ENCODE peak calls at places on chromosomes 1 and 21, in ten cellular contexts. One of them, this sample, is unnamed.

GRCh38 chr1:196462101-196462500 is 146.1 kb downstream of the KCNT2 start:
- DNase-seq in CD8-positive, alpha-beta T cell: no peak
- DNase-seq in AML-193: no peak
- DNase-seq in activated CD4-positive, alpha-beta memory T cell treated with anti-CD3 and anti-CD28 coated beads, Interleukin-2, amount 10 ng/mL, durations not matched to agents 7 days and 5 days: no peak
- DNase-seq in activated T-cell treated with anti-CD3 and anti-CD28 coated beads for 1 hour: no peak
- DNase-seq in tibial nerve: no peak
- DNase-seq in T-helper 2 cell: no peak
- DNase-seq in foreskin fibroblast: peak; percentile 35
- DNase-seq in pulmonary artery endothelial cell: no peak
- DNase-seq in activated CD8-positive, alpha-beta memory T cell treated with anti-CD3 and anti-CD28 coated beads, Interleukin-2, amount 10 ng/mL, durations not matched to agents 7 days and 5 days: no peak
- DNase-seq in this sample: no peak

GRCh38 chr1:100735244-100735643 is 15.7 kb downstream of the VCAM1 start:
- DNase-seq in activated T-cell treated with anti-CD3 and anti-CD28 coated beads for 1 hour: no peak
- DNase-seq in activated CD4-positive, alpha-beta memory T cell treated with anti-CD3 and anti-CD28 coated beads, Interleukin-2, amount 10 ng/mL, durations not matched to agents 7 days and 5 days: no peak
- DNase-seq in tibial nerve: no peak
- DNase-seq in activated CD8-positive, alpha-beta memory T cell treated with anti-CD3 and anti-CD28 coated beads, Interleukin-2, amount 10 ng/mL, durations not matched to agents 7 days and 5 days: no peak
- DNase-seq in pulmonary artery endothelial cell: no peak
- DNase-seq in T-helper 2 cell: no peak
- DNase-seq in CD8-positive, alpha-beta T cell: no peak
- DNase-seq in foreskin fibroblast: no peak
- DNase-seq in AML-193: no peak
- DNase-seq in this sample: no peak

GRCh38 chr1:22654692-22655091 is 1.7 kb downstream of the C1QB start:
- DNase-seq in activated CD8-positive, alpha-beta memory T cell treated with anti-CD3 and anti-CD28 coated beads, Interleukin-2, amount 10 ng/mL, durations not matched to agents 7 days and 5 days: no peak
- DNase-seq in AML-193: no peak
- DNase-seq in tibial nerve: no peak
- DNase-seq in pulmonary artery endothelial cell: no peak
- DNase-seq in T-helper 2 cell: no peak
- DNase-seq in foreskin fibroblast: no peak
- DNase-seq in activated T-cell treated with anti-CD3 and anti-CD28 coated beads for 1 hour: no peak
- DNase-seq in CD8-positive, alpha-beta T cell: no peak
- DNase-seq in activated CD4-positive, alpha-beta memory T cell treated with anti-CD3 and anti-CD28 coated beads, Interleukin-2, amount 10 ng/mL, durations not matched to agents 7 days and 5 days: no peak
- DNase-seq in this sample: no peak

GRCh38 chr1:54547601-54548388 is at the start of gene ACOT11:
- DNase-seq in pulmonary artery endothelial cell: no peak
- DNase-seq in foreskin fibroblast: peak; percentile 81
- DNase-seq in T-helper 2 cell: no peak
- DNase-seq in activated T-cell treated with anti-CD3 and anti-CD28 coated beads for 1 hour: no peak
- DNase-seq in CD8-positive, alpha-beta T cell: no peak
- DNase-seq in AML-193: peak; percentile 60
- DNase-seq in tibial nerve: peak; percentile 64
- DNase-seq in activated CD4-positive, alpha-beta memory T cell treated with anti-CD3 and anti-CD28 coated beads, Interleukin-2, amount 10 ng/mL, durations not matched to agents 7 days and 5 days: no peak
- DNase-seq in activated CD8-positive, alpha-beta memory T cell treated with anti-CD3 and anti-CD28 coated beads, Interleukin-2, amount 10 ng/mL, durations not matched to agents 7 days and 5 days: no peak
- DNase-seq in this sample: no peak

GRCh38 chr1:234844479-234845031 is 234.6 kb upstream of the IRF2BP2 start:
- DNase-seq in pulmonary artery endothelial cell: peak; percentile 87
- DNase-seq in CD8-positive, alpha-beta T cell: no peak
- DNase-seq in activated CD4-positive, alpha-beta memory T cell treated with anti-CD3 and anti-CD28 coated beads, Interleukin-2, amount 10 ng/mL, durations not matched to agents 7 days and 5 days: peak; percentile 30
- DNase-seq in foreskin fibroblast: no peak
- DNase-seq in activated T-cell treated with anti-CD3 and anti-CD28 coated beads for 1 hour: no peak
- DNase-seq in AML-193: peak; percentile 32
- DNase-seq in T-helper 2 cell: no peak
- DNase-seq in activated CD8-positive, alpha-beta memory T cell treated with anti-CD3 and anti-CD28 coated beads, Interleukin-2, amount 10 ng/mL, durations not matched to agents 7 days and 5 days: no peak
- DNase-seq in tibial nerve: no peak
- DNase-seq in this sample: no peak

GRCh38 chr1:85344256-85344694 is 67.8 kb upstream of the BCL10 start:
- DNase-seq in activated T-cell treated with anti-CD3 and anti-CD28 coated beads for 1 hour: no peak
- DNase-seq in tibial nerve: no peak
- DNase-seq in pulmonary artery endothelial cell: no peak
- DNase-seq in activated CD8-positive, alpha-beta memory T cell treated with anti-CD3 and anti-CD28 coated beads, Interleukin-2, amount 10 ng/mL, durations not matched to agents 7 days and 5 days: no peak
- DNase-seq in T-helper 2 cell: no peak
- DNase-seq in AML-193: peak; percentile 6
- DNase-seq in activated CD4-positive, alpha-beta memory T cell treated with anti-CD3 and anti-CD28 coated beads, Interleukin-2, amount 10 ng/mL, durations not matched to agents 7 days and 5 days: no peak
- DNase-seq in foreskin fibroblast: peak; percentile 47
- DNase-seq in CD8-positive, alpha-beta T cell: no peak
- DNase-seq in this sample: no peak

GRCh38 chr1:111739984-111740765 is 980 bp upstream of the INKA2 start:
- DNase-seq in foreskin fibroblast: peak; percentile 73
- DNase-seq in pulmonary artery endothelial cell: peak; percentile 40
- DNase-seq in tibial nerve: no peak
- DNase-seq in AML-193: no peak
- DNase-seq in CD8-positive, alpha-beta T cell: no peak
- DNase-seq in activated CD8-positive, alpha-beta memory T cell treated with anti-CD3 and anti-CD28 coated beads, Interleukin-2, amount 10 ng/mL, durations not matched to agents 7 days and 5 days: no peak
- DNase-seq in activated CD4-positive, alpha-beta memory T cell treated with anti-CD3 and anti-CD28 coated beads, Interleukin-2, amount 10 ng/mL, durations not matched to agents 7 days and 5 days: no peak
- DNase-seq in T-helper 2 cell: no peak
- DNase-seq in activated T-cell treated with anti-CD3 and anti-CD28 coated beads for 1 hour: no peak
- DNase-seq in this sample: no peak

GRCh38 chr1:93081716-93082115 is 2.6 kb downstream of the MTF2 start:
- DNase-seq in CD8-positive, alpha-beta T cell: no peak
- DNase-seq in AML-193: peak; percentile 65
- DNase-seq in tibial nerve: no peak
- DNase-seq in T-helper 2 cell: no peak
- DNase-seq in activated CD8-positive, alpha-beta memory T cell treated with anti-CD3 and anti-CD28 coated beads, Interleukin-2, amount 10 ng/mL, durations not matched to agents 7 days and 5 days: no peak
- DNase-seq in activated T-cell treated with anti-CD3 and anti-CD28 coated beads for 1 hour: no peak
- DNase-seq in pulmonary artery endothelial cell: peak; percentile 63
- DNase-seq in foreskin fibroblast: peak; percentile 55
- DNase-seq in activated CD4-positive, alpha-beta memory T cell treated with anti-CD3 and anti-CD28 coated beads, Interleukin-2, amount 10 ng/mL, durations not matched to agents 7 days and 5 days: no peak
- DNase-seq in this sample: no peak

GRCh38 chr1:53319296-53320101 is 8.4 kb downstream of the LRP8 start:
- DNase-seq in activated CD4-positive, alpha-beta memory T cell treated with anti-CD3 and anti-CD28 coated beads, Interleukin-2, amount 10 ng/mL, durations not matched to agents 7 days and 5 days: no peak
- DNase-seq in T-helper 2 cell: no peak
- DNase-seq in activated CD8-positive, alpha-beta memory T cell treated with anti-CD3 and anti-CD28 coated beads, Interleukin-2, amount 10 ng/mL, durations not matched to agents 7 days and 5 days: no peak
- DNase-seq in CD8-positive, alpha-beta T cell: no peak
- DNase-seq in activated T-cell treated with anti-CD3 and anti-CD28 coated beads for 1 hour: no peak
- DNase-seq in foreskin fibroblast: no peak
- DNase-seq in pulmonary artery endothelial cell: no peak
- DNase-seq in AML-193: no peak
- DNase-seq in tibial nerve: no peak
- DNase-seq in this sample: no peak

GRCh38 chr1:171286032-171286705 is 27.8 kb upstream of the FMO4 start:
- DNase-seq in T-helper 2 cell: no peak
- DNase-seq in activated CD8-positive, alpha-beta memory T cell treated with anti-CD3 and anti-CD28 coated beads, Interleukin-2, amount 10 ng/mL, durations not matched to agents 7 days and 5 days: no peak
- DNase-seq in CD8-positive, alpha-beta T cell: no peak
- DNase-seq in activated T-cell treated with anti-CD3 and anti-CD28 coated beads for 1 hour: no peak
- DNase-seq in foreskin fibroblast: no peak
- DNase-seq in AML-193: peak; percentile 71
- DNase-seq in pulmonary artery endothelial cell: no peak
- DNase-seq in activated CD4-positive, alpha-beta memory T cell treated with anti-CD3 and anti-CD28 coated beads, Interleukin-2, amount 10 ng/mL, durations not matched to agents 7 days and 5 days: no peak
- DNase-seq in tibial nerve: no peak
- DNase-seq in this sample: no peak

GRCh38 chr1:60697204-60697994 is 385.0 kb upstream of the NFIA start:
- DNase-seq in activated T-cell treated with anti-CD3 and anti-CD28 coated beads for 1 hour: no peak
- DNase-seq in foreskin fibroblast: no peak
- DNase-seq in activated CD4-positive, alpha-beta memory T cell treated with anti-CD3 and anti-CD28 coated beads, Interleukin-2, amount 10 ng/mL, durations not matched to agents 7 days and 5 days: no peak
- DNase-seq in pulmonary artery endothelial cell: no peak
- DNase-seq in AML-193: no peak
- DNase-seq in CD8-positive, alpha-beta T cell: no peak
- DNase-seq in activated CD8-positive, alpha-beta memory T cell treated with anti-CD3 and anti-CD28 coated beads, Interleukin-2, amount 10 ng/mL, durations not matched to agents 7 days and 5 days: no peak
- DNase-seq in tibial nerve: no peak
- DNase-seq in T-helper 2 cell: no peak
- DNase-seq in this sample: no peak

GRCh38 chr1:210123924-210124589 is 108.5 kb upstream of the SERTAD4 start:
- DNase-seq in activated CD8-positive, alpha-beta memory T cell treated with anti-CD3 and anti-CD28 coated beads, Interleukin-2, amount 10 ng/mL, durations not matched to agents 7 days and 5 days: no peak
- DNase-seq in AML-193: no peak
- DNase-seq in CD8-positive, alpha-beta T cell: no peak
- DNase-seq in pulmonary artery endothelial cell: no peak
- DNase-seq in T-helper 2 cell: no peak
- DNase-seq in foreskin fibroblast: peak; percentile 68
- DNase-seq in tibial nerve: no peak
- DNase-seq in activated CD4-positive, alpha-beta memory T cell treated with anti-CD3 and anti-CD28 coated beads, Interleukin-2, amount 10 ng/mL, durations not matched to agents 7 days and 5 days: no peak
- DNase-seq in activated T-cell treated with anti-CD3 and anti-CD28 coated beads for 1 hour: no peak
- DNase-seq in this sample: no peak

GRCh38 chr21:45470087-45470515 is 65.1 kb downstream of the COL18A1 start:
- DNase-seq in pulmonary artery endothelial cell: no peak
- DNase-seq in activated CD8-positive, alpha-beta memory T cell treated with anti-CD3 and anti-CD28 coated beads, Interleukin-2, amount 10 ng/mL, durations not matched to agents 7 days and 5 days: no peak
- DNase-seq in CD8-positive, alpha-beta T cell: peak; percentile 14
- DNase-seq in AML-193: no peak
- DNase-seq in activated CD4-positive, alpha-beta memory T cell treated with anti-CD3 and anti-CD28 coated beads, Interleukin-2, amount 10 ng/mL, durations not matched to agents 7 days and 5 days: no peak
- DNase-seq in foreskin fibroblast: no peak
- DNase-seq in activated T-cell treated with anti-CD3 and anti-CD28 coated beads for 1 hour: no peak
- DNase-seq in tibial nerve: no peak
- DNase-seq in T-helper 2 cell: no peak
- DNase-seq in this sample: no peak

GRCh38 chr1:247639381-247639981 is 34.1 kb downstream of the OR2G3 start:
- DNase-seq in activated T-cell treated with anti-CD3 and anti-CD28 coated beads for 1 hour: no peak
- DNase-seq in activated CD4-positive, alpha-beta memory T cell treated with anti-CD3 and anti-CD28 coated beads, Interleukin-2, amount 10 ng/mL, durations not matched to agents 7 days and 5 days: no peak
- DNase-seq in CD8-positive, alpha-beta T cell: peak; percentile 22
- DNase-seq in activated CD8-positive, alpha-beta memory T cell treated with anti-CD3 and anti-CD28 coated beads, Interleukin-2, amount 10 ng/mL, durations not matched to agents 7 days and 5 days: no peak
- DNase-seq in pulmonary artery endothelial cell: no peak
- DNase-seq in T-helper 2 cell: no peak
- DNase-seq in AML-193: no peak
- DNase-seq in foreskin fibroblast: no peak
- DNase-seq in tibial nerve: peak; percentile 51
- DNase-seq in this sample: no peak

GRCh38 chr1:187070076-187070475 is 241.3 kb downstream of the PLA2G4A start:
- DNase-seq in activated T-cell treated with anti-CD3 and anti-CD28 coated beads for 1 hour: no peak
- DNase-seq in AML-193: no peak
- DNase-seq in pulmonary artery endothelial cell: no peak
- DNase-seq in T-helper 2 cell: no peak
- DNase-seq in activated CD8-positive, alpha-beta memory T cell treated with anti-CD3 and anti-CD28 coated beads, Interleukin-2, amount 10 ng/mL, durations not matched to agents 7 days and 5 days: no peak
- DNase-seq in foreskin fibroblast: no peak
- DNase-seq in activated CD4-positive, alpha-beta memory T cell treated with anti-CD3 and anti-CD28 coated beads, Interleukin-2, amount 10 ng/mL, durations not matched to agents 7 days and 5 days: no peak
- DNase-seq in CD8-positive, alpha-beta T cell: no peak
- DNase-seq in tibial nerve: no peak
- DNase-seq in this sample: no peak

GRCh38 chr1:206883876-206884275 is 13.4 kb upstream of the IL24 start:
- DNase-seq in pulmonary artery endothelial cell: no peak
- DNase-seq in activated CD8-positive, alpha-beta memory T cell treated with anti-CD3 and anti-CD28 coated beads, Interleukin-2, amount 10 ng/mL, durations not matched to agents 7 days and 5 days: no peak
- DNase-seq in foreskin fibroblast: no peak
- DNase-seq in AML-193: no peak
- DNase-seq in CD8-positive, alpha-beta T cell: no peak
- DNase-seq in activated T-cell treated with anti-CD3 and anti-CD28 coated beads for 1 hour: no peak
- DNase-seq in activated CD4-positive, alpha-beta memory T cell treated with anti-CD3 and anti-CD28 coated beads, Interleukin-2, amount 10 ng/mL, durations not matched to agents 7 days and 5 days: no peak
- DNase-seq in tibial nerve: no peak
- DNase-seq in T-helper 2 cell: no peak
- DNase-seq in this sample: no peak

GRCh38 chr1:94599090-94599813 is 57.7 kb upstream of the F3 start:
- DNase-seq in activated T-cell treated with anti-CD3 and anti-CD28 coated beads for 1 hour: no peak
- DNase-seq in pulmonary artery endothelial cell: no peak
- DNase-seq in activated CD4-positive, alpha-beta memory T cell treated with anti-CD3 and anti-CD28 coated beads, Interleukin-2, amount 10 ng/mL, durations not matched to agents 7 days and 5 days: no peak
- DNase-seq in tibial nerve: no peak
- DNase-seq in T-helper 2 cell: no peak
- DNase-seq in CD8-positive, alpha-beta T cell: no peak
- DNase-seq in activated CD8-positive, alpha-beta memory T cell treated with anti-CD3 and anti-CD28 coated beads, Interleukin-2, amount 10 ng/mL, durations not matched to agents 7 days and 5 days: no peak
- DNase-seq in foreskin fibroblast: peak; percentile 18
- DNase-seq in AML-193: no peak
- DNase-seq in this sample: no peak

GRCh38 chr1:42173961-42174715 is 9.6 kb upstream of the GUCA2A start:
- DNase-seq in T-helper 2 cell: no peak
- DNase-seq in activated CD4-positive, alpha-beta memory T cell treated with anti-CD3 and anti-CD28 coated beads, Interleukin-2, amount 10 ng/mL, durations not matched to agents 7 days and 5 days: no peak
- DNase-seq in pulmonary artery endothelial cell: no peak
- DNase-seq in CD8-positive, alpha-beta T cell: no peak
- DNase-seq in activated CD8-positive, alpha-beta memory T cell treated with anti-CD3 and anti-CD28 coated beads, Interleukin-2, amount 10 ng/mL, durations not matched to agents 7 days and 5 days: no peak
- DNase-seq in tibial nerve: no peak
- DNase-seq in activated T-cell treated with anti-CD3 and anti-CD28 coated beads for 1 hour: no peak
- DNase-seq in foreskin fibroblast: peak; percentile 65
- DNase-seq in AML-193: no peak
- DNase-seq in this sample: no peak

GRCh38 chr1:165241952-165242351 is 114.6 kb downstream of the LMX1A start:
- DNase-seq in CD8-positive, alpha-beta T cell: no peak
- DNase-seq in activated T-cell treated with anti-CD3 and anti-CD28 coated beads for 1 hour: no peak
- DNase-seq in AML-193: no peak
- DNase-seq in T-helper 2 cell: no peak
- DNase-seq in activated CD8-positive, alpha-beta memory T cell treated with anti-CD3 and anti-CD28 coated beads, Interleukin-2, amount 10 ng/mL, durations not matched to agents 7 days and 5 days: no peak
- DNase-seq in tibial nerve: no peak
- DNase-seq in foreskin fibroblast: no peak
- DNase-seq in activated CD4-positive, alpha-beta memory T cell treated with anti-CD3 and anti-CD28 coated beads, Interleukin-2, amount 10 ng/mL, durations not matched to agents 7 days and 5 days: no peak
- DNase-seq in pulmonary artery endothelial cell: no peak
- DNase-seq in this sample: no peak

GRCh38 chr1:204350857-204351573 is 8.7 kb downstream of the PLEKHA6 start:
- DNase-seq in foreskin fibroblast: peak; percentile 56
- DNase-seq in T-helper 2 cell: no peak
- DNase-seq in activated CD4-positive, alpha-beta memory T cell treated with anti-CD3 and anti-CD28 coated beads, Interleukin-2, amount 10 ng/mL, durations not matched to agents 7 days and 5 days: no peak
- DNase-seq in AML-193: no peak
- DNase-seq in pulmonary artery endothelial cell: no peak
- DNase-seq in activated T-cell treated with anti-CD3 and anti-CD28 coated beads for 1 hour: no peak
- DNase-seq in tibial nerve: peak; percentile 55
- DNase-seq in CD8-positive, alpha-beta T cell: no peak
- DNase-seq in activated CD8-positive, alpha-beta memory T cell treated with anti-CD3 and anti-CD28 coated beads, Interleukin-2, amount 10 ng/mL, durations not matched to agents 7 days and 5 days: no peak
- DNase-seq in this sample: no peak

GRCh38 chr21:26632691-26633090 is 59.6 kb upstream of the CYYR1 start:
- DNase-seq in T-helper 2 cell: no peak
- DNase-seq in foreskin fibroblast: no peak
- DNase-seq in activated CD8-positive, alpha-beta memory T cell treated with anti-CD3 and anti-CD28 coated beads, Interleukin-2, amount 10 ng/mL, durations not matched to agents 7 days and 5 days: no peak
- DNase-seq in tibial nerve: no peak
- DNase-seq in activated CD4-positive, alpha-beta memory T cell treated with anti-CD3 and anti-CD28 coated beads, Interleukin-2, amount 10 ng/mL, durations not matched to agents 7 days and 5 days: no peak
- DNase-seq in CD8-positive, alpha-beta T cell: no peak
- DNase-seq in activated T-cell treated with anti-CD3 and anti-CD28 coated beads for 1 hour: no peak
- DNase-seq in AML-193: no peak
- DNase-seq in pulmonary artery endothelial cell: no peak
- DNase-seq in this sample: no peak

This sample was measured in T-helper 9 cell.